ENCODE peak calls at places on chromosomes 12 and 14, in six cellular contexts. One of them, this sample, is unnamed.

GRCh38 chr14:22472935-22473854 is 115.8 kb downstream of the DAD1 start:
- DNase-seq in stomach: peak
- DNase-seq in SK-N-SH: peak
- DNase-seq in HCT116: peak
- DNase-seq in HL-60: no peak
- DNase-seq in upper lobe of left lung: no peak
- DNase-seq in this sample: no peak

GRCh38 chr14:90508536-90509254 is 111.9 kb downstream of the CALM1 start:
- DNase-seq in stomach: peak
- DNase-seq in SK-N-SH: no peak
- DNase-seq in HCT116: no peak
- DNase-seq in HL-60: no peak
- DNase-seq in upper lobe of left lung: no peak
- DNase-seq in this sample: no peak

GRCh38 chr14:64400829-64401459 is 12.8 kb downstream of the MTHFD1 start:
- DNase-seq in stomach: no peak
- DNase-seq in SK-N-SH: no peak
- DNase-seq in HCT116: no peak
- DNase-seq in HL-60: no peak
- DNase-seq in upper lobe of left lung: no peak
- DNase-seq in this sample: no peak

GRCh38 chr14:67514203-67514607 is 18.9 kb upstream of the PLEKHH1 start:
- DNase-seq in stomach: no peak
- DNase-seq in SK-N-SH: peak
- DNase-seq in HCT116: no peak
- DNase-seq in HL-60: no peak
- DNase-seq in upper lobe of left lung: peak
- DNase-seq in this sample: no peak

GRCh38 chr14:97592341-97592980 is 795.3 kb downstream of the VRK1 start:
- DNase-seq in stomach: no peak
- DNase-seq in SK-N-SH: no peak
- DNase-seq in HCT116: no peak
- DNase-seq in HL-60: no peak
- DNase-seq in upper lobe of left lung: no peak
- DNase-seq in this sample: no peak

GRCh38 chr14:104876251-104876699 is 11.2 kb downstream of the CEP170B start:
- DNase-seq in stomach: no peak
- DNase-seq in SK-N-SH: peak
- DNase-seq in HCT116: peak
- DNase-seq in HL-60: no peak
- DNase-seq in upper lobe of left lung: peak
- DNase-seq in this sample: no peak

GRCh38 chr12:101552277-101552676 is 42.5 kb upstream of the MYBPC1 start:
- DNase-seq in stomach: no peak
- DNase-seq in SK-N-SH: no peak
- DNase-seq in HCT116: no peak
- DNase-seq in HL-60: no peak
- DNase-seq in upper lobe of left lung: no peak
- DNase-seq in this sample: no peak

GRCh38 chr14:26765768-26766550 is 168.1 kb upstream of the NOVA1 start:
- DNase-seq in stomach: no peak
- DNase-seq in SK-N-SH: no peak
- DNase-seq in HCT116: no peak
- DNase-seq in HL-60: no peak
- DNase-seq in upper lobe of left lung: no peak
- DNase-seq in this sample: peak

GRCh38 chr14:72732022-72732780 is 161.7 kb downstream of the DPF3 start:
- DNase-seq in stomach: no peak
- DNase-seq in SK-N-SH: no peak
- DNase-seq in HCT116: no peak
- DNase-seq in HL-60: no peak
- DNase-seq in upper lobe of left lung: no peak
- DNase-seq in this sample: no peak

GRCh38 chr14:43687866-43688265 is 819.2 kb downstream of the FSCB start:
- DNase-seq in stomach: no peak
- DNase-seq in SK-N-SH: no peak
- DNase-seq in HCT116: no peak
- DNase-seq in HL-60: no peak
- DNase-seq in upper lobe of left lung: no peak
- DNase-seq in this sample: no peak

GRCh38 chr12:31363416-31363809 is 37.5 kb upstream of the SINHCAF start:
- DNase-seq in stomach: no peak
- DNase-seq in SK-N-SH: no peak
- DNase-seq in HCT116: no peak
- DNase-seq in HL-60: no peak
- DNase-seq in upper lobe of left lung: no peak
- DNase-seq in this sample: no peak

GRCh38 chr12:104602901-104603300 is 146.2 kb downstream of the CHST11 start:
- DNase-seq in stomach: no peak
- DNase-seq in SK-N-SH: no peak
- DNase-seq in HCT116: no peak
- DNase-seq in HL-60: no peak
- DNase-seq in upper lobe of left lung: no peak
- DNase-seq in this sample: no peak

GRCh38 chr12:63496654-63497053 is 171.6 kb downstream of the DPY19L2 start:
- DNase-seq in stomach: no peak
- DNase-seq in SK-N-SH: no peak
- DNase-seq in HCT116: no peak
- DNase-seq in HL-60: no peak
- DNase-seq in upper lobe of left lung: no peak
- DNase-seq in this sample: no peak

GRCh38 chr12:116262741-116263140 is 14.8 kb downstream of the MED13L start:
- DNase-seq in stomach: no peak
- DNase-seq in SK-N-SH: no peak
- DNase-seq in HCT116: no peak
- DNase-seq in HL-60: no peak
- DNase-seq in upper lobe of left lung: no peak
- DNase-seq in this sample: no peak

GRCh38 chr12:104720346-104721064 is 237.6 kb downstream of the SLC41A2 start:
- DNase-seq in stomach: peak
- DNase-seq in SK-N-SH: no peak
- DNase-seq in HCT116: no peak
- DNase-seq in HL-60: no peak
- DNase-seq in upper lobe of left lung: no peak
- DNase-seq in this sample: no peak

GRCh38 chr12:116820077-116820656 is 61.1 kb downstream of the HRK start:
- DNase-seq in stomach: no peak
- DNase-seq in SK-N-SH: no peak
- DNase-seq in HCT116: no peak
- DNase-seq in HL-60: no peak
- DNase-seq in upper lobe of left lung: no peak
- DNase-seq in this sample: no peak

GRCh38 chr14:38721822-38722431 is 381.1 kb downstream of the SEC23A start:
- DNase-seq in stomach: peak
- DNase-seq in SK-N-SH: peak
- DNase-seq in HCT116: peak
- DNase-seq in HL-60: peak
- DNase-seq in upper lobe of left lung: no peak
- DNase-seq in this sample: no peak

GRCh38 chr14:56796259-56796658 is 14.0 kb downstream of the OTX2 start:
- DNase-seq in stomach: no peak
- DNase-seq in SK-N-SH: no peak
- DNase-seq in HCT116: no peak
- DNase-seq in HL-60: no peak
- DNase-seq in upper lobe of left lung: no peak
- DNase-seq in this sample: no peak

GRCh38 chr12:91264178-91264577 is 81.6 kb upstream of the DCN start:
- DNase-seq in stomach: no peak
- DNase-seq in SK-N-SH: no peak
- DNase-seq in HCT116: no peak
- DNase-seq in HL-60: no peak
- DNase-seq in upper lobe of left lung: no peak
- DNase-seq in this sample: no peak

GRCh38 chr12:80778005-80778541 is 61.4 kb downstream of the MYF5 start:
- DNase-seq in stomach: peak
- DNase-seq in SK-N-SH: peak
- DNase-seq in HCT116: peak
- DNase-seq in HL-60: peak
- DNase-seq in upper lobe of left lung: no peak
- DNase-seq in this sample: peak

GRCh38 chr12:80781313-80781712 is 64.6 kb downstream of the MYF5 start:
- DNase-seq in stomach: no peak
- DNase-seq in SK-N-SH: no peak
- DNase-seq in HCT116: no peak
- DNase-seq in HL-60: no peak
- DNase-seq in upper lobe of left lung: no peak
- DNase-seq in this sample: no peak

GRCh38 chr12:80777587-80777986 is 60.9 kb downstream of the MYF5 start:
- DNase-seq in stomach: no peak
- DNase-seq in SK-N-SH: no peak
- DNase-seq in HCT116: no peak
- DNase-seq in HL-60: no peak
- DNase-seq in upper lobe of left lung: no peak
- DNase-seq in this sample: no peak

GRCh38 chr12:80780746-80781145 is 64.0 kb downstream of the MYF5 start:
- DNase-seq in stomach: no peak
- DNase-seq in SK-N-SH: no peak
- DNase-seq in HCT116: no peak
- DNase-seq in HL-60: no peak
- DNase-seq in upper lobe of left lung: no peak
- DNase-seq in this sample: no peak

DNA sequence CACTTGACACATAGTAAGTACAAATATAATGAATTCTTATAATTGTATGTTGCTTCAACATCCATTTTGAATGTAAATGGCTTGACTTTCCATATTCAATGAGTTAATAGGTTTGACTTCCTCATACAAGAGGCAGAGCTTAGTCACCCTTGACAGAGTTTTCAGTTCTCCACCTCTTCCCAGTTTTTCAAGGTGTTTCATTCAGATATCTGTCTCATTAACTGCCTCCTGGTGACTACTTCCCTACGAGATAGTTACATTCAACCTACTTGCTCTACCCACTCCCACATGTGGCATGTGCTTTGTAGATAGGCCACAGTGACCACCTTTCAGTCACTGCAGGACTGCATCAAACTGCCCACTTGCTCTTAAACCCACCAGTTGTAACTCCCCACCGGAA is 60.0 kb downstream of the MYF5 start:
- DNase-seq in stomach: no peak
- DNase-seq in SK-N-SH: no peak
- DNase-seq in HCT116: no peak
- DNase-seq in HL-60: no peak
- DNase-seq in upper lobe of left lung: no peak
- DNase-seq in this sample: no peak
- H3K27ac ChIP-seq in stomach: no peak
- H3K27ac ChIP-seq in SK-N-SH: no peak
- H3K27ac ChIP-seq in HCT116: no peak
- H3K27ac ChIP-seq in HL-60: no peak
- H3K27ac ChIP-seq in upper lobe of left lung: no peak
- H3K27ac ChIP-seq in this sample: no peak

GRCh38 chr12:110109837-110110535 is 14.2 kb upstream of the IFT81 start:
- DNase-seq in stomach: no peak
- DNase-seq in SK-N-SH: no peak
- DNase-seq in HCT116: no peak
- DNase-seq in HL-60: no peak
- DNase-seq in upper lobe of left lung: no peak
- DNase-seq in this sample: no peak

GRCh38 chr12:110111476-110112334 is 12.5 kb upstream of the IFT81 start:
- DNase-seq in stomach: no peak
- DNase-seq in SK-N-SH: no peak
- DNase-seq in HCT116: no peak
- DNase-seq in HL-60: no peak
- DNase-seq in upper lobe of left lung: no peak
- DNase-seq in this sample: no peak

GRCh38 chr12:110107369-110108281 is 16.5 kb upstream of the IFT81 start:
- DNase-seq in stomach: no peak
- DNase-seq in SK-N-SH: no peak
- DNase-seq in HCT116: no peak
- DNase-seq in HL-60: no peak
- DNase-seq in upper lobe of left lung: no peak
- DNase-seq in this sample: peak

GRCh38 chr12:110108309-110109036 is 15.7 kb upstream of the IFT81 start:
- DNase-seq in stomach: no peak
- DNase-seq in SK-N-SH: no peak
- DNase-seq in HCT116: no peak
- DNase-seq in HL-60: no peak
- DNase-seq in upper lobe of left lung: no peak
- DNase-seq in this sample: no peak

DNA sequence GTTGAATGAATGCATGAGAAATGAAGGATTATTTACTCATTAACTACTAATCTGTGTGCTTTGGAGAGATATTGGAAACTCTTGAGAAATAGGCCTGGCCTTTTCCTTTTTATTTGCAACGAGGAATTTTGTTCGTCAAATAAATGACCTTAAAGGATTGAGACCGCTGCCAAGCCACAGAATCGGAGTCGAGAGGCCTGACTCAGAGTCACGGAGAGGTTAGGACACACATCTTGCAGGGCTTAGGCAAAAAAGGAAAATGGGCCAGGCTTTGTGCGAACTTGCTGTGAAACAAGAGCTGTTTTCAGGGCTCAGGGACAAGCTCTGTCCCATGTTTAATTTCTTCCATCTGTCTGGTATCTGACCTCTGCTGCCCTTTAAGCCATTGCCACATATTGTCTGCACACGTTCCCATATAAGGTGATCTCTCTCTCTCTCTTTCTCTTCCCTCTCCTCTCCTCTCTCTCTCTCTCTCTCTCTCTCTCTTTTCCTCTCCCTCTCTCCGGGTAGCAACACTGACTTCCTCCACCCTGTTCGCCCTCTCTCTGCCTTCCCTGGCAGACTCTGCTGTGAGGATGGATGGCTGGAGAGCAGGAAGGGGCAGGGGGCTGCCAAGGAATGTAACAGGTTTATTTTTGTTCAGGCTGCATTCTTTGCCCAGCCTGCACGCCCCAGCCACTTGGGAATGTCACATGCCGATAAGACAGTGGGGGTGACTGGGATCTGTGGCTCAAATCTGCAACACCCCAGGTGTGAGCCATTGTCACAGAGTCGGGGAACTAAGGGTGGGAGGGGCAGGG is 14.9 kb upstream of the IFT81 start:
- DNase-seq in stomach: peak
- DNase-seq in SK-N-SH: peak
- DNase-seq in HCT116: no peak
- DNase-seq in HL-60: peak
- DNase-seq in upper lobe of left lung: no peak
- DNase-seq in this sample: peak
- TF ChIP-seq POLR2AphosphoS5 in stomach: peak
- TF ChIP-seq POLR2AphosphoS5 in SK-N-SH: peak
- TF ChIP-seq POLR2AphosphoS5 in HCT116: no peak
- TF ChIP-seq POLR2AphosphoS5 in HL-60: no peak
- TF ChIP-seq POLR2AphosphoS5 in upper lobe of left lung: peak
- TF ChIP-seq POLR2AphosphoS5 in this sample: peak

GRCh38 chr12:53560912-53561589 is 53.8 kb upstream of the NPFF start:
- DNase-seq in stomach: no peak
- DNase-seq in SK-N-SH: no peak
- DNase-seq in HCT116: no peak
- DNase-seq in HL-60: no peak
- DNase-seq in upper lobe of left lung: no peak
- DNase-seq in this sample: no peak
- H3K27ac ChIP-seq in stomach: peak
- H3K27ac ChIP-seq in SK-N-SH: peak
- H3K27ac ChIP-seq in HCT116: peak
- H3K27ac ChIP-seq in HL-60: no peak
- H3K27ac ChIP-seq in upper lobe of left lung: no peak
- H3K27ac ChIP-seq in this sample: peak

DNA sequence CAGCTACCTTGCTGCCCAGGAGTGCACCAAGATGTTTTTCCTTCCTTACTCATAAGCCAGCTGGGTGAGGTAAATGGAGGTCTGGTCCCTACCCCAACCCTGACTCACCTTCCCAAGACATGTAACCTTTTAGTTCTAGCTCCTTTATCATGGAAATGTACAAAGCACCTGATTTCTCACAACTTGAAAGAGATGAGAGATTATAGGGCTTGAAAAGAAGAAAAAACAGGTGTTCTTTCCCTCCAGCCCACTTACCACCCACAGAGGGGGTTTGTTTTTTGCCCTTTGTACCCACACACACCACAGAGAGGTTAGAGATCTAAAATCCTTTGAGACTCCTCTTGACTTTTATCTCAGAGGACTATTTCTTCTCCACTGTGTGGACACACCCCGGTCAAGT is 21.1 kb downstream of the PLXNC1 start:
- DNase-seq in stomach: no peak
- DNase-seq in SK-N-SH: no peak
- DNase-seq in HCT116: no peak
- DNase-seq in HL-60: no peak
- DNase-seq in upper lobe of left lung: no peak
- DNase-seq in this sample: no peak
- TF ChIP-seq POLR2AphosphoS5 in stomach: no peak
- TF ChIP-seq POLR2AphosphoS5 in SK-N-SH: no peak
- TF ChIP-seq POLR2AphosphoS5 in HCT116: no peak
- TF ChIP-seq POLR2AphosphoS5 in HL-60: no peak
- TF ChIP-seq POLR2AphosphoS5 in upper lobe of left lung: no peak
- TF ChIP-seq POLR2AphosphoS5 in this sample: no peak